ENCODE peak calls at places on chromosomes 5 and 9, in eight cellular contexts. A is upper lobe of right lung; Z is fibroblast of pulmonary artery; Q is Jurkat, Clone E6-1; J is H1; W is CD4-positive, CD25-positive, alpha-beta regulatory T cell; U is BJ; C is pancreas. H is an unnamed sample.

GRCh38 chr5:179607449-179607931 is 16.0 kb downstream of the HNRNPH1 start:
- DNase-seq in A (peak), Z (no peak), Q (no peak), J (no peak), W (no peak), U (no peak), C (no peak), H (no peak)

GRCh38 chr5:135031813-135032612 is 2.0 kb downstream of the PITX1 start:
- DNase-seq in A (no peak), Z (peak), Q (no peak), J (no peak), W (no peak), U (no peak), C (no peak), H (no peak)

GRCh38 chr9:18452276-18452675 is 21.7 kb upstream of the ADAMTSL1 start:
- DNase-seq in A (no peak), Z (no peak), Q (no peak), J (no peak), W (no peak), U (no peak), C (no peak), H (no peak)

GRCh38 chr5:149046196-149046829 is 16.5 kb downstream of the SH3TC2 start:
- DNase-seq in A (no peak), Z (peak), Q (no peak), J (no peak), W (no peak), U (no peak), C (no peak), H (no peak)

GRCh38 chr9:129836342-129837007 is 1.2 kb downstream of the USP20 start:
- DNase-seq in A (no peak), Z (no peak), Q (no peak), J (no peak), W (peak), U (no peak), C (no peak), H (no peak)

GRCh38 chr5:172044631-172045314 is 38.3 kb upstream of the FBXW11 start:
- DNase-seq in A (no peak), Z (no peak), Q (no peak), J (no peak), W (no peak), U (no peak), C (no peak), H (no peak)

GRCh38 chr9:71675857-71676165 is 92.5 kb downstream of the CEMIP2 start:
- DNase-seq in A (no peak), Z (no peak), Q (no peak), J (no peak), W (no peak), U (no peak), C (no peak), H (no peak)

GRCh38 chr9:125807065-125807464 is 59.9 kb downstream of the PBX3 start:
- DNase-seq in A (no peak), Z (peak), Q (no peak), J (no peak), W (no peak), U (peak), C (no peak), H (no peak)

GRCh38 chr5:96333397-96333790 is 99.7 kb downstream of the PCSK1 start:
- DNase-seq in A (no peak), Z (no peak), Q (no peak), J (no peak), W (no peak), U (no peak), C (no peak), H (no peak)

GRCh38 chr5:84685121-84685520 is 300.4 kb upstream of the EDIL3 start:
- DNase-seq in A (no peak), Z (no peak), Q (no peak), J (no peak), W (no peak), U (no peak), C (no peak), H (no peak)

GRCh38 chr5:140084466-140084865 is 29.4 kb upstream of the PURA start:
- DNase-seq in A (no peak), Z (no peak), Q (no peak), J (no peak), W (no peak), U (no peak), C (no peak), H (no peak)

GRCh38 chr9:96044401-96044800 is 168.9 kb downstream of the ERCC6L2 start:
- DNase-seq in A (no peak), Z (no peak), Q (no peak), J (no peak), W (no peak), U (no peak), C (no peak), H (no peak)

GRCh38 chr5:151338734-151339133 is 8.6 kb downstream of the SLC36A2 start:
- DNase-seq in A (no peak), Z (no peak), Q (peak), J (no peak), W (no peak), U (no peak), C (no peak), H (no peak)

GRCh38 chr9:107878462-107878861 is 388.9 kb upstream of the KLF4 start:
- DNase-seq in A (no peak), Z (no peak), Q (no peak), J (no peak), W (no peak), U (no peak), C (no peak), H (no peak)

GRCh38 chr5:21919417-21920022 is 933.6 kb downstream of the CDH12 start:
- DNase-seq in A (no peak), Z (peak), Q (peak), J (no peak), W (no peak), U (no peak), C (no peak), H (peak)

GRCh38 chr5:57215629-57216195 is 41.9 kb downstream of the GPBP1 start:
- DNase-seq in A (no peak), Z (peak), Q (no peak), J (no peak), W (no peak), U (no peak), C (no peak), H (no peak)

GRCh38 chr9:137924169-137924568 is 46.6 kb downstream of the CACNA1B start:
- DNase-seq in A (no peak), Z (no peak), Q (no peak), J (no peak), W (no peak), U (no peak), C (no peak), H (no peak)

GRCh38 chr5:33209252-33209651 is 231.5 kb upstream of the TARS1 start:
- DNase-seq in A (no peak), Z (no peak), Q (no peak), J (no peak), W (no peak), U (no peak), C (no peak), H (no peak)

GRCh38 chr9:95574176-95574575 is 57.4 kb upstream of the PTCH1 start:
- DNase-seq in A (no peak), Z (no peak), Q (peak), J (no peak), W (no peak), U (no peak), C (no peak), H (no peak)

GRCh38 chr9:3435732-3436131 is 90.1 kb downstream of the RFX3 start:
- DNase-seq in A (no peak), Z (no peak), Q (no peak), J (no peak), W (no peak), U (no peak), C (no peak), H (no peak)

GRCh38 chr9:26781906-26782305 is 110.7 kb downstream of the CAAP1 start:
- DNase-seq in A (no peak), Z (no peak), Q (no peak), J (no peak), W (no peak), U (no peak), C (no peak), H (no peak)

GRCh38 chr9:124216474-124217176 is 41.1 kb upstream of the NEK6 start:
- DNase-seq in A (peak), Z (no peak), Q (peak), J (no peak), W (peak), U (no peak), C (no peak), H (no peak)

GRCh38 chr9:9275656-9276055 is 1337.1 kb downstream of the PTPRD start:
- DNase-seq in A (no peak), Z (no peak), Q (no peak), J (no peak), W (no peak), U (no peak), C (no peak), H (no peak)

GRCh38 chr5:36861820-36862219 is 14.7 kb upstream of the NIPBL start:
- DNase-seq in A (no peak), Z (no peak), Q (no peak), J (no peak), W (no peak), U (no peak), C (no peak), H (no peak)

GRCh38 chr5:161358446-161358845 is 188.1 kb downstream of the GABRB2 start:
- DNase-seq in A (no peak), Z (no peak), Q (no peak), J (no peak), W (no peak), U (no peak), C (no peak), H (no peak)

GRCh38 chr5:72085319-72085718 is 22.0 kb upstream of the MAP1B start:
- DNase-seq in A (no peak), Z (no peak), Q (no peak), J (no peak), W (no peak), U (no peak), C (no peak), H (no peak)

GRCh38 chr9:27625751-27626628 is 52.7 kb upstream of the C9orf72 start:
- DNase-seq in A (no peak), Z (no peak), Q (no peak), J (no peak), W (no peak), U (no peak), C (no peak), H (no peak)

GRCh38 chr5:4411664-4412063 is 728.5 kb upstream of the ADAMTS16 start:
- DNase-seq in A (no peak), Z (no peak), Q (no peak), J (no peak), W (no peak), U (no peak), C (no peak), H (no peak)

GRCh38 chr5:177595991-177596774 is 3.7 kb upstream of the B4GALT7 start:
- DNase-seq in A (peak), Z (no peak), Q (no peak), J (no peak), W (no peak), U (no peak), C (no peak), H (no peak)

DNA sequence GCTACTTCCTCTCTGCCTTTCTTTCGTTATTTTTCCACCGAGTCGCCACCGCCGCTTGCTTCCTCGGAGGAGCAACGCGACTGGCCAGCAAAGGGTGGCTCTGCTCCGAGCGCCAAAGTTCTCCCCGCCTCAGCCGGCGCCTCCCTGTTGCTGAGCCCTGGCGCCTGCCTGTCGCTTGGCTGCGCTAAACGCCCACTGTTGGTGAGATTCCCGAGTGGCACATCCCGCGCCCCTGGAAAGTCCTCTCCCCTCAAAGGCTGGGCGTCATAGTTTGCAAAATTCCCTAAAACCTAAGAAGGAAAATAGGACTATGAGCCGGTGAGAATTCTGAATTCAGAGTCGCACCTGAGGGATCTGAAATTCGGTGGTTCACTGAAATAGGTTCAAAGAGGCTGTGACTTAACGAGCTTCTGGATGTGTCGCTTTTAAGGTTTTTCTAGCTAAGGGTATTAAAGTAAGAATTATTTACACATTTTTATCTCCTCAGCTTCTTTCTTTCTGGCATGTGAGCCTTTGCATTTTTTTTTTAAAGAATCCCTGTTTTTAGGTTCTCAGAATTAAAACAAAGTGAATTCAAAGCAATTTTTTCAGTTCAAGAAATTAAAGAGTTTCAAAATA is at the start of gene GRIN3A:
- DNase-seq in A (peak), Z (no peak), Q (no peak), J (no peak), W (no peak), U (no peak), C (peak), H (no peak)
- H3K4me3 ChIP-seq in A (peak), Z (no peak), Q (no peak), J (peak), W (no peak), U (no peak), C (peak), H (no peak)

GRCh38 chr5:60698316-60698715 is 1.6 kb downstream of the DEPDC1B start:
- DNase-seq in A (no peak), Z (no peak), Q (no peak), J (no peak), W (no peak), U (no peak), C (no peak), H (no peak)
- H3K4me3 ChIP-seq in A (no peak), Z (no peak), Q (no peak), J (no peak), W (no peak), U (no peak), C (no peak), H (peak)

DNA sequence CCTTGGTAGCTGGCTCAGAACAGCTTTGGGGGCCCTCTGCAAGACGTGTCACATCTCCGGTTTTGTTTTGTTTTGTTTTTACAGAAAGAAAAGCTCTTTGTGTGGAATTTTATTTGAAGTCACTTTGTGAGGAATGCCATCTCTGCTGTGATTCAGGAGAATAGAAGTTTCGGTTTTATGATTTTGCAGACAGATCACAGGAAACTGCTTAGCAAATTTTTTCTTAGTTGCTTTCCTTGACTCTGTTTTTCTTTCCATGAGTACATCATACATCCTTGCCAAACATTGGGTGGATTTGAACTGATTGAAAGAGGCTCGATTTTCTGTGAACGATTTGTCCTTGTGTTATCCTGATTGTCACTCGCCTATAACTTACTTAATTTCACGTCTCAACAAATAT is 5.1 kb downstream of the SEMA5A start:
- DNase-seq in A (no peak), Z (peak), Q (no peak), J (no peak), W (no peak), U (peak), C (no peak), H (no peak)
- H3K4me3 ChIP-seq in A (no peak), Z (peak), Q (no peak), J (no peak), W (no peak), U (peak), C (no peak), H (no peak)

DNA sequence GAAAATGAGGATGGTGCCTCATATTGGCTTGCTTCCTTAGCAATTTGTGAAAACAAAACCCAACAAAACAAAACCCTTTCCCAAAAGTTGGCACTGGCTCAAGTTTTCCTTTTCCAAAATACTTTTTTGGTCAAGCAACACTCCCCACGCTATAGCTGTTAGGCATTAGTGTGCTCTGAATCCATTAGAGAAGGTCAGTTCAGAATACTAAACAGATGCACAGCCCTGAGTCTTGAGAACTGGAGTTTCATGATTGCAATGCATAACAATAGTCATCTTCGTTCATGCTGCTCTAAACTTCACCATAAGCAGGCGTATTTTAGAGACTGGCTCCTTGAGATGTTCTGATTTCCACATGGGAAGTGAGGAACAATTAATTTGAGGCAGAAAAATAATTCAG is 172.0 kb upstream of the KLF9 start:
- DNase-seq in A (no peak), Z (no peak), Q (no peak), J (no peak), W (no peak), U (no peak), C (no peak), H (no peak)
- H3K4me3 ChIP-seq in A (no peak), Z (no peak), Q (no peak), J (no peak), W (no peak), U (no peak), C (no peak), H (no peak)

DNA sequence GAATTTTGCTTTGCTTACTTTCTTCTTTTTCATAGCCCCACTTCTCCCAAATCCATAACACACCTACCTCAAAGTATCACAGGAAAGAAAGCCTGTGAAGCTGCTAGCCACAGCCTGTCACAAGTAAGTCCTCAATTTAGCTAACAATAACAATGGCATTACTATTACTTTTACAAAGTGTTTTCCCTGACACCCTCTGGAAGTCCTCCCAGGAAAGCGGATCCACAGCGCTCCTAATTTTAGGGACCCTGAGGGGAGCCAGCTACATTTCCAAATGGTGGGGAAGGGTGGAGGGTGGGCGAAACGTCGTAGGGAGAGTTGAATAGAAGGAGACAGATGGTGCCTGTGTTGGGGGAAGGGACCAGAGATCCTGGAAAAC is 554 bp upstream of the WWC1 start:
- DNase-seq in A (no peak), Z (no peak), Q (no peak), J (no peak), W (no peak), U (no peak), C (no peak), H (no peak)
- H3K4me3 ChIP-seq in A (peak), Z (peak), Q (peak), J (peak), W (no peak), U (no peak), C (peak), H (peak)

DNA sequence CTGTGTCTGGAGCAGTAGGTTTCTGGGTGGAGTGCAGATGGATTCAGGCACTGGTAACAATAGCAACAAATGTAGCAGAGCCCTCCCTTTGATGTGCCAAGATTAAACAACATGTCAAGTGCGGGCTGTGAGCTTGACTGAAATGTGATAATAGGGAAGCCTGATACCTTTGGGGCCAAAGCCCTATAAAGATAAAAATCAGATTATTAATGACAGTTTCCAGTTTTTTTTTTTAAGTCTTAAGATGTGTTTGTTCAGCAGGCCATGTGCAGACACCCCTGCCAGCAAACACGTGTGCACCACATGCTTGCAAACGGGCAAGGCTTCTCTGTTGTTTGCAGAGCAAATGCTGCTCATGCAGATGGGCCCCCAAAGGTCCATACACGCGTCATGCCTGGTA is 193.2 kb downstream of the GADD45G start:
- DNase-seq in A (no peak), Z (no peak), Q (no peak), J (no peak), W (no peak), U (no peak), C (no peak), H (peak)
- H3K4me3 ChIP-seq in A (no peak), Z (no peak), Q (no peak), J (no peak), W (no peak), U (no peak), C (no peak), H (no peak)